ENCODE peak calls at places on chromosome 10, in five cellular contexts. P, M, E, H and Z are unnamed samples.

GRCh38 chr10:87092861-87093460 is 1.7 kb downstream of the GLUD1 start:
- DNase-seq in P (no peak), M (no peak), E (peak), H (no peak), Z (no peak)

GRCh38 chr10:124737221-124737620 is 7.0 kb downstream of the FAM53B start:
- DNase-seq in P (no peak), M (no peak), E (no peak), H (no peak), Z (no peak)

GRCh38 chr10:43689955-43690771 is 41.5 kb upstream of the ZNF32 start:
- DNase-seq in P (no peak), M (peak), E (peak), H (peak), Z (peak)

GRCh38 chr10:89604200-89604599 is 40.8 kb downstream of the PANK1 start:
- DNase-seq in P (no peak), M (no peak), E (no peak), H (no peak), Z (no peak)

GRCh38 chr10:30185916-30186315 is 126.5 kb upstream of the JCAD start:
- DNase-seq in P (no peak), M (no peak), E (no peak), H (no peak), Z (no peak)

GRCh38 chr10:15486404-15486803 is 115.3 kb upstream of the FAM171A1 start:
- DNase-seq in P (no peak), M (no peak), E (no peak), H (no peak), Z (no peak)

GRCh38 chr10:79270471-79271246 is 76.6 kb upstream of the PPIF start:
- DNase-seq in P (no peak), M (no peak), E (no peak), H (peak), Z (no peak)

GRCh38 chr10:64760371-64760770 is 1239.2 kb downstream of the REEP3 start:
- DNase-seq in P (no peak), M (no peak), E (no peak), H (no peak), Z (no peak)

GRCh38 chr10:5861269-5862031 is 28.2 kb downstream of the ANKRD16 start:
- DNase-seq in P (no peak), M (no peak), E (no peak), H (no peak), Z (peak)

GRCh38 chr10:29304259-29305030 is 15.6 kb downstream of the LYZL1 start:
- DNase-seq in P (peak), M (no peak), E (peak), H (no peak), Z (peak)

GRCh38 chr10:96784253-96784652 is 47.8 kb upstream of the LCOR start:
- DNase-seq in P (no peak), M (no peak), E (no peak), H (no peak), Z (no peak)

GRCh38 chr10:131453772-131454634 is 142.5 kb upstream of the TCERG1L start:
- DNase-seq in P (no peak), M (no peak), E (peak), H (peak), Z (no peak)

GRCh38 chr10:521844-522243 is 167.6 kb downstream of the DIP2C start:
- DNase-seq in P (no peak), M (no peak), E (peak), H (no peak), Z (no peak)

GRCh38 chr10:4371691-4372295 is 454.2 kb upstream of the AKR1E2 start:
- DNase-seq in P (no peak), M (no peak), E (no peak), H (no peak), Z (no peak)

GRCh38 chr10:50805981-50806622 is 66.4 kb downstream of the ASAH2B start:
- DNase-seq in P (no peak), M (no peak), E (peak), H (no peak), Z (no peak)

GRCh38 chr10:79162861-79163662 is 94.3 kb downstream of the ZMIZ1 start:
- DNase-seq in P (no peak), M (no peak), E (no peak), H (no peak), Z (peak)

GRCh38 chr10:78905940-78906308 is 162.8 kb upstream of the ZMIZ1 start:
- DNase-seq in P (no peak), M (no peak), E (peak), H (no peak), Z (no peak)

GRCh38 chr10:76624470-76624869 is 1013.1 kb downstream of the KCNMA1 start:
- DNase-seq in P (no peak), M (no peak), E (no peak), H (no peak), Z (no peak)

GRCh38 chr10:90308223-90308622 is 549.6 kb downstream of the HTR7 start:
- DNase-seq in P (no peak), M (no peak), E (no peak), H (no peak), Z (no peak)

GRCh38 chr10:114303556-114303955 is 64.5 kb downstream of the VWA2 start:
- DNase-seq in P (no peak), M (no peak), E (no peak), H (peak), Z (no peak)

GRCh38 chr10:10519674-10520073 is 498.0 kb upstream of the CELF2 start:
- DNase-seq in P (no peak), M (no peak), E (no peak), H (no peak), Z (no peak)

GRCh38 chr10:78292987-78293865 is 259.6 kb downstream of the RPS24 start:
- DNase-seq in P (no peak), M (no peak), E (peak), H (no peak), Z (no peak)

GRCh38 chr10:113007343-113007771 is 57.3 kb downstream of the TCF7L2 start:
- DNase-seq in P (no peak), M (peak), E (no peak), H (no peak), Z (no peak)

GRCh38 chr10:52484426-52485065 is 170.5 kb downstream of the DKK1 start:
- DNase-seq in P (no peak), M (no peak), E (no peak), H (no peak), Z (no peak)

GRCh38 chr10:67114945-67115344 is 189.1 kb downstream of the LRRTM3 start:
- DNase-seq in P (no peak), M (no peak), E (no peak), H (no peak), Z (no peak)

GRCh38 chr10:72240371-72240770 is 24.3 kb upstream of the ASCC1 start:
- DNase-seq in P (no peak), M (no peak), E (no peak), H (no peak), Z (no peak)

GRCh38 chr10:102927311-102928010 is 9.4 kb downstream of the CNNM2 start:
- DNase-seq in P (no peak), M (no peak), E (no peak), H (no peak), Z (no peak)

GRCh38 chr10:99370993-99371392 is 41.8 kb downstream of the CNNM1 start:
- DNase-seq in P (no peak), M (no peak), E (peak), H (no peak), Z (no peak)

GRCh38 chr10:113982745-113983144 is 60.9 kb upstream of the ADRB1 start:
- DNase-seq in P (no peak), M (no peak), E (no peak), H (no peak), Z (no peak)

GRCh38 chr10:70063418-70064098 is 10.9 kb downstream of the MACROH2A2 start:
- DNase-seq in P (no peak), M (no peak), E (no peak), H (no peak), Z (no peak)

GRCh38 chr10:50421026-50421719 is 169.9 kb upstream of the ASAH2 start:
- DNase-seq in P (no peak), M (no peak), E (peak), H (no peak), Z (no peak)

GRCh38 chr10:33066558-33067236 is 108.7 kb upstream of the ITGB1 start:
- DNase-seq in P (no peak), M (no peak), E (no peak), H (no peak), Z (no peak)